ENCODE peak calls at places on chromosomes 4 and X, in eight cellular contexts. R is aorta; D is gastrocnemius medialis; V is CD4-positive, alpha-beta memory T cell; J is neural progenitor cell; P is CD4-positive, CD25-positive, alpha-beta regulatory T cell; A is CD8-positive, alpha-beta memory T cell; S is dorsolateral prefrontal cortex. O is an unnamed sample.

GRCh38 chr4:26060286-26060685 is 146.3 kb downstream of the SMIM20 start:
- DNase-seq in R (no peak), A (no peak), D (no peak), P (no peak), J (no peak), V (no peak), S (no peak), O (no peak)

GRCh38 chr4:176363072-176363471 is 43.3 kb downstream of the SPCS3 start:
- DNase-seq in D (no peak), A (no peak), S (no peak), V (no peak), J (no peak), P (no peak), R (no peak), O (peak; percentile 33)

GRCh38 chr4:137124278-137124932 is 407.9 kb downstream of the PCDH18 start:
- DNase-seq in D (no peak), S (no peak), R (no peak), J (peak; percentile 61), P (no peak), A (no peak), V (no peak), O (peak; percentile 29)

GRCh38 chr4:5751918-5752802 is 41.2 kb downstream of the EVC start:
- DNase-seq in S (no peak), A (no peak), P (no peak), D (no peak), V (no peak), J (peak; percentile 58), R (no peak), O (no peak)

GRCh38 chr4:60134106-60134505 is 1066.0 kb upstream of the ADGRL3 start:
- DNase-seq in R (no peak), J (no peak), D (no peak), P (no peak), V (no peak), S (no peak), A (no peak), O (no peak)

GRCh38 chr4:126993351-126993750 is 639.4 kb upstream of the INTU start:
- DNase-seq in P (no peak), D (no peak), S (no peak), J (no peak), V (no peak), A (no peak), R (no peak), O (no peak)

GRCh38 chrX:130680164-130681035 is 222.6 kb downstream of the ENOX2 start:
- DNase-seq in S (no peak), D (no peak), A (no peak), R (no peak), P (no peak), V (no peak), J (no peak), O (no peak)

GRCh38 chr4:80542747-80543146 is 207.2 kb downstream of the CFAP299 start:
- DNase-seq in J (no peak), A (no peak), P (no peak), S (no peak), V (no peak), D (no peak), R (no peak), O (no peak)

GRCh38 chr4:184163813-184164212 is 53.9 kb downstream of the ENPP6 start:
- DNase-seq in J (peak; percentile 88), A (no peak), S (peak; percentile 82), R (no peak), P (no peak), V (no peak), D (no peak), O (peak; percentile 36)

GRCh38 chrX:79270401-79270800 is 96.7 kb downstream of the ITM2A start:
- DNase-seq in S (no peak), J (peak; percentile 66), R (peak; percentile 59), D (no peak), P (peak; percentile 54), A (peak; percentile 58), V (peak; percentile 77), O (peak; percentile 85)

GRCh38 chr4:8188743-8189550 is 10.1 kb upstream of the SH3TC1 start:
- DNase-seq in J (no peak), R (no peak), A (no peak), P (no peak), V (no peak), S (peak; percentile 39), D (peak; percentile 88), O (no peak)

GRCh38 chr4:76637704-76638361 is 202.8 kb downstream of the SHROOM3 start:
- DNase-seq in P (no peak), S (no peak), V (no peak), R (no peak), J (no peak), A (no peak), D (no peak), O (no peak)

GRCh38 chr4:140928880-140929279 is 172.7 kb upstream of the TBC1D9 start:
- DNase-seq in A (no peak), P (no peak), S (peak; percentile 38), V (no peak), J (no peak), R (no peak), D (no peak), O (no peak)

GRCh38 chr4:105895609-105896460 is 564 bp downstream of the NPNT start:
- DNase-seq in R (peak; percentile 82), A (no peak), P (no peak), D (no peak), J (peak; percentile 77), V (no peak), S (no peak), O (peak; percentile 44)

DNA sequence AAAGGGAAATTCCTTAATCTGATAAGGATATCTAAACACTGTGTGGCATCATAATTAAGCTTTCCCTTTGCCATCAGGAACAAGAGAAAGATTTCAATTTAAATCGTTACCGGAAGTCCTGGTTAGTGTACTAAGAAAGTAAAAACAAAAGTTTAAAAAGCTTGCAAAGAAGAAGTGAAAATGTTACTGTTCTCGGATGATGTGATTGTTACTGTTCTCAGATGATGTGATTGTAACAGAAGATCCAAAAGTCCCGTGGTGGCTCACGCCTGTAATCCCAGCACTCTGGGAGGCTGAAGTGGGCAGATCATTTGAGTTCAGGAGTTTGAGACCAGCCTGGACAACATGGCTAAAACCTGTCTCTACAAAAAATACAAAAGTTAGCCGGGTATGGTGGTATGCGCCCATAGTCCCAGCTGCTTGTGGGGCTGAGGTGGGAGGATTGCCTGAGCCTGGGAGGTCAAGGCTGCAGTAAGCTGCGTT is 62.5 kb downstream of the RGS12 start:
- DNase-seq in V (no peak), P (no peak), D (no peak), S (no peak), R (no peak), A (no peak), J (no peak), O (peak; percentile 81)
- H3K4me3 ChIP-seq in V (no peak overlapping the region), P (peak overlapping the region; percentile 23), D (no peak overlapping the region), S (no peak overlapping the region), R (no peak overlapping the region), A (no peak overlapping the region), J (no peak overlapping the region), O (no peak overlapping the region)

DNA sequence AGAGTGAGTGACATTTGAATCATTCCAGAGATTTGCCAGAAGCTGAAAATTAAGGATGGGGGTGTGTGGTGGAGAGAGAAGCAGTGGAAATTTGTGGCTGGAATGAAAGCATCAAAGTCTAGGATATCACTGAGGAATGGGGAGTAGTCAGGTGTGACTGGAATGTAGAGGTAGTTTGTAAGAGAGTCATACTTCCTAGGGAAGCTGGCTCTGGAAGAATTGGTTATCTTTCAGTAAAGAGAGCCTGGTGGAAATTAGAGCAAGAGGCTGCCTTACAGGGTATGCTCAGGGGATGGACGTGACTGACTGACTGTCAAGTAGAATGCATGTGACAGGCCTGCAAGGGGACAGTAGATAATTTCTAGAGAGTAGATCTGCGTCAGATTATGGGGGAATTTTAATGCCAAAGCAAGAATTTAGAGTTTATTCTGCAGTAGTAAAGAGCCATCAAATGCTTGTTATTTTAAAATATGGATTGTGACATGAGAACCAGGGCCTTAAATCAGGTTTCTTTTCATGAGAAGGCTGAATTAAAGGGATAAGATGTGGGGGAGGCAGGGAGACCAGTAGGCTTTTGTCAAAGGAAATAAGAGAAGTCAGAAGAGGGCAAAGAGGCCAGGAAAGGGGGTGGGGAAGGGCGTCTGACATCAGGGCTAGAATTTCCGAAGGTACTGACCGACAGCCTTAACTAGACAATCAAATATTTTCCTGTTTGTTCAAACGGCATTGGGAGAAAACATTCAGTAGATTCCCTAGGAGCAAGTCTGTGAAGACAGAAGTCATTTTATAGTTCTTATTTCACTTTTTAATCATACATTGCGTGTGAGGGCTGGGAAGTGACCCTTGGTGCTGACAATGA is 109.9 kb downstream of the AFF1 start:
- DNase-seq in A (no peak), V (no peak), P (no peak), R (no peak), D (no peak), J (peak; percentile 39), S (no peak), O (no peak)
- H3K4me3 ChIP-seq in A (no peak overlapping the region), V (no peak overlapping the region), P (no peak overlapping the region), R (peak overlapping the region; percentile 26), D (peak overlapping the region; percentile 25), J (peak overlapping the region; percentile 26), S (peak overlapping the region; percentile 32), O (no peak overlapping the region)

DNA sequence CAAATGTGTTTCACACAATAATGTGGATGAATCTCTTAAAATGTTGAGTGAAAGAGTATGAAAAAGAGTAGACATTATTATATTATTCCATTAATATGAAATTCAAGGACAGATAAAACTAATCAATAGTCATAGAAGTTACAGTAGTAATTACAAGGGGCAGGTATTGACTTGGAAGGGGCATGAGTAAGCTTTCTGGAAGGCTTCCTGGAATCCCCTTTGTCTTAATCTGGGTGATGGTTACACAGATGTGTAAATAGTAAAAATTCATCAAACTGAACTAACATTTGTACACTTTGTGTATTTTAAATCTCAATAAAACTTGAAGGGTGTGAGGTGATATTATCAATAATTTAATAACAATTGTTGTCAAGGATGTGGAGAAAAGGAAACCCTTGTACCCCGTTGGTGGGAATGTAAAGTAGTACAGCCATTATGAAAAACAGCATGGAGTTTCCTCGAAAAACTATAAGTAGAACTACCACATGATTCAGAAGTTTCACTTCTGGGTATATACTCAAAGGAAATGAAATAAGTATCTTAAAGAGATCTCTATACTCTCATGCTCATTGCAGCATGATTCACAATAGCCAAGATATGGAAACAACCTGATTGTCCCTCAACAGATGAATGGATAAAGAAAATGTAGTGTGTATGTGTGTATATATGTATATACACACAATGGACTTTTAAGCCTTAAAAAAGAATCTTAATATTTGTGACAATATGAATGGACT is 96.9 kb upstream of the MID1IP1 start:
- DNase-seq in A (no peak), J (no peak), P (no peak), R (no peak), S (no peak), D (no peak), V (no peak), O (no peak)
- H3K4me3 ChIP-seq in A (no peak overlapping the region), J (no peak overlapping the region), P (no peak overlapping the region), R (no peak overlapping the region), S (no peak overlapping the region), D (no peak overlapping the region), V (no peak overlapping the region), O (no peak overlapping the region)

DNA sequence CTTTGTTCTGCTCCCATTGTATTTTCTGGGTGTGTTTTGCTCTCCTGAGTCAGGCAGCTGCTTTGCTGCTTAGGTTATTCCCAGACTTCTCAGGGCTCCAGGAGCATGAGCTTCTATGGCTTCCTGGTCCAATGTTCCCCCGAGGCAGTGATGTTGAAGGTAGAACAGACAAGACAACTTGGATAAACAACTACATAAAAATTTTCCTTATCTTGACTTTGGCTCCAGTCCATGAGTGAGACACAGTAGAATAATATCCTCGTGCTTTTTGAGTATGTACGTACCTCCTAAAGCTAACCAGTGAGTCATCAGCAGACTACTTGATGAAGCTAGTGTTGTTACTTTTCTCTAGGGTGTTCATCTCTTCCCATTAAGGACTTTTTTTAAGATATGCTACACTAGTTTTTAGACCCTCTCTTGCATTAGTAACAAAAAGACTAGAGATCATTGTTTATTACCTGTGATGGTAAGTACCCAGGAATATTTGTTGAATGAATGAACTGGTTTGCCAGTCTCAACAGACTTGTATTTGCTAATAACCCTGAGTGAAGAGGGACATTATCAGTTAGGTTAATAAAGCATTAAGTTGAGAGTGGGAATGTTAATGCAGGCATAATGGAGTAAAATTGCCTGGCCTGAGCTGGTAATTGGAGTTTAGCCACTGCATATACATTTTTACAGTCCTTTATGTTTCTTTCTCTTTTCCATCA is 131.9 kb downstream of the FHIP1A start:
- DNase-seq in R (no peak), S (no peak), P (no peak), V (no peak), A (no peak), D (peak; percentile 16), J (no peak), O (no peak)
- H3K4me3 ChIP-seq in R (no peak overlapping the region), S (no peak overlapping the region), P (no peak overlapping the region), V (no peak overlapping the region), A (no peak overlapping the region), D (no peak overlapping the region), J (no peak overlapping the region), O (no peak overlapping the region)